ENCODE peak calls at places on chromosome X, in five cellular contexts. P, L, C, F and G are unnamed samples.

GRCh38 chrX:136034622-136035021 is 49.4 kb downstream of the SLC9A6 start:
- DNase-seq in P (no peak), L (no peak), C (no peak), F (no peak), G (no peak)

GRCh38 chrX:141733371-141733770 is 34.8 kb upstream of the SPANXD start:
- DNase-seq in P (no peak), L (no peak), C (no peak), F (no peak), G (no peak)

GRCh38 chrX:107678957-107679740 is 50.8 kb downstream of the PRPS1 start:
- DNase-seq in P (peak; percentile 58), L (no peak), C (peak; percentile 77), F (no peak), G (no peak)

GRCh38 chrX:10030570-10030969 is 63.4 kb downstream of the CLDN34 start:
- DNase-seq in P (no peak), L (no peak), C (no peak), F (no peak), G (peak; percentile 45)

GRCh38 chrX:126237524-126237923 is 71.4 kb upstream of the DCAF12L2 start:
- DNase-seq in P (no peak), L (no peak), C (no peak), F (no peak), G (no peak)

GRCh38 chrX:65300104-65300809 is 234.3 kb downstream of the LAS1L start:
- DNase-seq in P (no peak), L (no peak), C (no peak), F (peak; percentile 63), G (no peak)

GRCh38 chrX:113522814-113523213 is 682.2 kb upstream of the AMOT start:
- DNase-seq in P (no peak), L (no peak), C (no peak), F (no peak), G (no peak)

GRCh38 chrX:145631461-145631951 is 186.1 kb upstream of the SLITRK2 start:
- DNase-seq in P (no peak), L (no peak), C (no peak), F (no peak), G (no peak)

GRCh38 chrX:19552793-19553192 is 37.5 kb upstream of the MAP3K15 start:
- DNase-seq in P (no peak), L (no peak), C (no peak), F (no peak), G (no peak)

GRCh38 chrX:39810901-39811300 is 286.9 kb downstream of the BCOR start:
- DNase-seq in P (no peak), L (no peak), C (no peak), F (no peak), G (no peak)

GRCh38 chrX:133307637-133308485 is 89.7 kb upstream of the TFDP3 start:
- DNase-seq in P (no peak), L (no peak), C (no peak), F (peak; percentile 92), G (no peak)

GRCh38 chrX:126900937-126901336 is 81.4 kb downstream of the PRR32 start:
- DNase-seq in P (no peak), L (no peak), C (no peak), F (no peak), G (no peak)

GRCh38 chrX:73562458-73562857 is 539 bp upstream of the CHIC1 start:
- DNase-seq in P (no peak), L (no peak), C (no peak), F (no peak), G (no peak)
- H3K27ac ChIP-seq in P (peak overlapping the region; percentile 75), L (no peak overlapping the region), C (peak overlapping the region; percentile 81), F (no peak overlapping the region), G (peak overlapping the region; percentile 48)

DNA sequence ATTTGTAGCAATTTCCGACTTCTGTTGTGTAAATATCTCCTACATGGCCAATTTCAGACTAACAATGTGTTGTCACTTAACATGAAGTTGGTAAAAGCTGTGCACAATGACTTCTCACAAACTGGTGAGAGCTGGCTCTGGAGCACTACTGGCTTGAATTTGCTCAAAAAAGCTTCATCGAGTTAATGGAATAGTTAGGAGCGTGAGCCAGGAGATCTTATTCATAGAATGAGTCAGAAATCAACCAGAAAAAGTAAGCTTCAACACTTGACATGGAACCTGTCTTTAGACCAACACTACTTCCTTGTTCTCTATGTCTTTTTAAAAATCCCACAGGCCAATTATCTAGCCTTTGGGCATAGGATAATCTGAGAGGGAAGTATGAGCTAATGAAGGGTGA is 7.9 kb upstream of the CHRDL1 start:
- DNase-seq in P (no peak), L (no peak), C (no peak), F (no peak), G (no peak)
- H3K27ac ChIP-seq in P (no peak overlapping the region), L (no peak overlapping the region), C (no peak overlapping the region), F (no peak overlapping the region), G (no peak overlapping the region)

GRCh38 chrX:42951747-42952146 is 173.8 kb upstream of the PPP1R2C start:
- DNase-seq in P (no peak), L (no peak), C (no peak), F (no peak), G (no peak)

GRCh38 chrX:42955349-42955748 is 177.4 kb upstream of the PPP1R2C start:
- DNase-seq in P (no peak), L (no peak), C (no peak), F (no peak), G (no peak)

GRCh38 chrX:42952621-42953020 is 174.7 kb upstream of the PPP1R2C start:
- DNase-seq in P (no peak), L (no peak), C (no peak), F (no peak), G (no peak)

DNA sequence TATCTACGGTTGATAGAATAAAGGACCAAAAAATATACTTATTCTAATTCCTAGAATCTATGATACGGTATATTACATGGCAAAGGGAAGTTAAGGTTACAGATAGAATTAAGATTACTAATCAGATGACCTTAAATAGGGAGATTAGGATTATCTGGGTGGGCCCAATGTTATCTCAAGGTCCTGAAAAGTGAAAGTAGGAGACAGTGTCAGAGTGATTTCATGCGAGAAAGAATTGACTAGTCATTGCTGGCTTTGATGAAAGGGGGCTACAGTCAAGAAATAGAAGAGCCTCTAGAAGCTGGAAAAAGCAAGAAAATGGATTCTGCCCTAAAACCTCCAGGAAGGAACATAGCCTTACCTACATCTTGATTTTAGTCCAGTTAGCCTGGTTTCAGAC is 176.9 kb upstream of the PPP1R2C start:
- DNase-seq in P (no peak), L (no peak), C (no peak), F (no peak), G (no peak)
- H3K27ac ChIP-seq in P (no peak overlapping the region), L (no peak overlapping the region), C (no peak overlapping the region), F (no peak overlapping the region), G (no peak overlapping the region)

GRCh38 chrX:85051627-85052026 is 48.0 kb downstream of the APOOL start:
- DNase-seq in P (no peak), L (no peak), C (no peak), F (no peak), G (no peak)

GRCh38 chrX:85052636-85053343 is 49.1 kb downstream of the APOOL start:
- DNase-seq in P (no peak), L (no peak), C (no peak), F (no peak), G (peak; percentile 8)

GRCh38 chrX:85052207-85052606 is 48.5 kb downstream of the APOOL start:
- DNase-seq in P (no peak), L (no peak), C (no peak), F (no peak), G (no peak)
- H3K27ac ChIP-seq in P (no peak overlapping the region), L (peak overlapping the region; percentile 43), C (no peak overlapping the region), F (no peak overlapping the region), G (peak overlapping the region; percentile 71)